ENCODE peak calls at places on chromosomes 11 and 22, in six cellular contexts. J is stomach, T is uterus, C is IMR-90, R is adrenal gland, O is transverse colon. H is an unnamed sample. For H3K4me1, the result is how much of the 10 kb centered on the place peaks cover.

GRCh38 chr11:32861850-32862577 is 30.6 kb upstream of the QSER1 start:
- DNase-seq in C (no peak), O (no peak), T (no peak), R (no peak), J (no peak), H (no peak)

GRCh38 chr11:107591098-107591445 is at the start of gene ELMOD1:
- DNase-seq in C (peak), J (no peak), R (peak), O (peak), T (peak), H (peak)

GRCh38 chr11:23932485-23932898 is 564.4 kb upstream of the LUZP2 start:
- DNase-seq in O (no peak), T (no peak), R (no peak), J (no peak), C (peak), H (no peak)

GRCh38 chr11:17734418-17734911 is at the start of gene KCNC1:
- DNase-seq in C (peak), O (no peak), J (no peak), T (no peak), R (peak), H (no peak)

GRCh38 chr22:46196268-46196667 is 45.9 kb downstream of the PPARA start:
- DNase-seq in J (peak), O (peak), R (peak), C (no peak), T (no peak), H (peak)

GRCh38 chr22:49620003-49620556 is 207.6 kb downstream of the BRD1 start:
- DNase-seq in T (no peak), R (no peak), J (no peak), O (no peak), C (no peak), H (no peak)

GRCh38 chr11:77959434-77959833 is 35.0 kb downstream of the INTS4 start:
- DNase-seq in R (no peak), J (no peak), C (peak), T (no peak), O (no peak), H (no peak)

GRCh38 chr11:63871962-63872832 is 33.3 kb downstream of the MARK2 start:
- DNase-seq in T (peak), C (peak), O (peak), J (peak), R (peak), H (peak)

GRCh38 chr11:19327280-19327679 is 86.5 kb upstream of the E2F8 start:
- DNase-seq in J (no peak), T (no peak), C (no peak), O (no peak), R (no peak), H (no peak)

GRCh38 chr11:73019996-73020395 is 122.1 kb downstream of the FCHSD2 start:
- DNase-seq in T (no peak), C (no peak), J (no peak), O (no peak), R (no peak), H (no peak)

GRCh38 chr11:134392953-134393615 is 19.0 kb downstream of the B3GAT1 start:
- DNase-seq in J (no peak), R (no peak), T (no peak), C (no peak), O (no peak), H (no peak)

GRCh38 chr22:38613588-38613987 is 42.6 kb downstream of the FAM227A start:
- DNase-seq in O (no peak), J (no peak), C (no peak), R (no peak), T (no peak), H (no peak)

GRCh38 chr11:64164392-64165312 is 1.3 kb downstream of the MACROD1 start:
- DNase-seq in O (peak), J (peak), T (no peak), C (no peak), R (peak), H (peak)

GRCh38 chr11:10295056-10295901 is 1.3 kb upstream of the SBF2 start:
- DNase-seq in T (no peak), J (no peak), C (no peak), R (no peak), O (no peak), H (no peak)

GRCh38 chr22:43471186-43471585 is 59.4 kb downstream of the MPPED1 start:
- DNase-seq in O (no peak), C (no peak), J (no peak), R (no peak), T (no peak), H (no peak)

DNA sequence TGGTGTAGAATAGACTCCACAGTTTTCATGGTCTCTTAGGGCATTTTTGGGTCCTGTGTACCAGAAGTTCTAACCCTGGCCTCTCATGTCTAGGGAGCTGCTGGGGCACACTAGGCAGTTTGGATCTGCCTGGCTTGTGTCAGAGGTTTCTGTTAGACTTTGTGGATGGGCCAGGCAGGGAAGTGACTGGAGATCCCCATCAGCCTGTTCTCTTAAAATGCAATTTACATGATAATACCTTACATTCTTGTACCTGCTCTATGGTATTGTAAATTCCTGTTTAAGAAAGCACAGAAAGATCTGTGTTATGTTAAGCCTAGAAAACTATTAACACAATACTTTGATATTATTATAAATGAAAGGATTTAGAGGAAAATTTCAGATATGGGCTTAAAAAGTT is 104.0 kb downstream of the ARHGAP42 start:
- DNase-seq in C (no peak), J (no peak), R (no peak), O (no peak), T (no peak), H (no peak)
- TF ChIP-seq POLR2A in C (no peak), J (no peak), R (no peak), O (no peak), T (no peak), H (no peak)

GRCh38 chr22:29914991-29915390 is 32.0 kb downstream of the MTMR3 start:
- DNase-seq in C (no peak), O (no peak), R (no peak), J (no peak), T (no peak), H (no peak)

GRCh38 chr22:29917052-29917902 is 34.3 kb downstream of the MTMR3 start:
- DNase-seq in O (no peak), C (peak), R (peak), J (no peak), T (peak), H (peak)

GRCh38 chr22:29914165-29914564 is 31.2 kb downstream of the MTMR3 start:
- DNase-seq in O (no peak), T (no peak), J (no peak), C (peak), R (no peak), H (no peak)

GRCh38 chr22:29912605-29913398 is 29.8 kb downstream of the MTMR3 start:
- DNase-seq in T (no peak), J (no peak), C (peak), O (no peak), R (no peak), H (no peak)

GRCh38 chr22:29916007-29916544 is 33.1 kb downstream of the MTMR3 start:
- DNase-seq in C (peak), O (no peak), R (no peak), T (no peak), J (no peak), H (no peak)
- H3K4me1 ChIP-seq in C (under half), O (half or more), R (half or more), T (under half), J (half or more), H (half or more)

DNA sequence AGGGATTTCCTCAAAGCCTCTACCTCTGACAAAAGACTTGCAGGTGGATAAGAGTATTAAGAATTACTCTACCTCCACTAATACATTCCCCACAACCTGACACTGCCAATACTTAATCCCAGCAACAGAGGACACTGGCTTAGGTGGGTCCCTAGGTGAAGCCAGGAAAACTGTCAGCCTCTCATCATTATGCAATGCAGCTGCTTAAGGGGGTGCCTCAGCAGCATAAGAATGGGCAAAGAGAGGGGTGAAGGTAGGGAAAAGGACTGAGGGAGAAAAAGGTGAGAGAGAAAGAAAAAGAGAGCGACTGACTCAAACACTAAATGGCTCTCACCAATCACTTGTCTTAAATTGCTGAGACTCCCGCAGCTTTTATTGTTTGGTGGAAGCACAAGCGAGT is 64.7 kb upstream of the CHRM4 start:
- DNase-seq in T (no peak), O (no peak), C (no peak), J (no peak), R (no peak), H (no peak)
- TF ChIP-seq POLR2A in T (no peak), O (no peak), C (no peak), J (no peak), R (no peak), H (no peak)

DNA sequence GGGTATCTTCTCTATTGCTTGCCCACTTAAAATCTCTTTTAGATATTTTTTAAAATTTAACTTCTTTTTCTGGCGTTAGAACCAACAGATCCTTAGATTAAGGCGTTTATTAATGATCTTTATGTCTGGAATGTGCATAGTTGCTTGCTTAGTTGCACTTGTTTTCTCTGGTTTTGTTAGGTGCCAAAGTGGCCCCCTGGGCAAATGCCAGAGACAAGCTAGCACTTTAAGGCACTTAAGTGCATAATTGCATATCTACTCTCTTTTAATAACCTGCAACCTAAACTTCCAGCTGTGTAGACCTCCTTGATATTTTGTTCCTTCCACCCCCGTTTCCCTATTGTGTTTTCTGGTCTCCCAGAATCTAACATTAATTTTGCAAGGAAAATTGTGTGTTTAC is 3.3 kb downstream of the RBM4 start:
- DNase-seq in J (no peak), R (no peak), C (no peak), O (no peak), T (no peak), H (no peak)
- H3K4me1 ChIP-seq in J (half or more), R (half or more), C (under half), O (half or more), T (under half), H (half or more)

H was measured in gastrocnemius medialis.